ENCODE peak calls at places on chromosome 10, in four cellular contexts. D is K562, Y is GM12878, I is HepG2. T is an unnamed sample.
A peak's percentile ranks its signal among the peaks of the same experiment; 100 is the strongest.

GRCh38 chr10:20935926-20936325 is 38.8 kb upstream of the NEBL start:
- DNase-seq in D (no peak), I (no peak), Y (no peak), T (no peak)

GRCh38 chr10:102732661-102733060 is 11.1 kb upstream of the WBP1L start:
- DNase-seq in Y (no peak), D (no peak), I (no peak), T (no peak)

GRCh38 chr10:7445474-7446135 is 34.8 kb upstream of the SFMBT2 start:
- DNase-seq in I (no peak), D (no peak), Y (no peak), T (no peak)

GRCh38 chr10:127797339-127797738 is 60.4 kb downstream of the FOXI2 start:
- DNase-seq in D (no peak), Y (no peak), I (peak; percentile 8), T (no peak)

GRCh38 chr10:6144609-6145413 is 56.0 kb downstream of the RBM17 start:
- DNase-seq in D (peak; percentile 85), I (peak; percentile 25), Y (no peak), T (peak; percentile 75)

GRCh38 chr10:32050145-32050544 is 6.1 kb downstream of the KIF5B start:
- DNase-seq in I (no peak), Y (no peak), D (no peak), T (no peak)

GRCh38 chr10:131667561-131667960 is 233.2 kb upstream of the PPP2R2D start:
- DNase-seq in Y (no peak), D (no peak), I (no peak), T (no peak)

GRCh38 chr10:130160775-130161174 is 24.6 kb downstream of the GLRX3 start:
- DNase-seq in Y (no peak), D (no peak), I (no peak), T (no peak)

GRCh38 chr10:133357293-133358151 is at the start of gene FUOM:
- DNase-seq in Y (no peak), D (peak; percentile 85), I (peak; percentile 79), T (peak; percentile 82)

GRCh38 chr10:32961892-32962369 is 3.9 kb upstream of the ITGB1 start:
- DNase-seq in D (no peak), Y (no peak), I (peak; percentile 57), T (no peak)

GRCh38 chr10:84097787-84098353 is 41.4 kb upstream of the GHITM start:
- DNase-seq in I (no peak), D (no peak), Y (no peak), T (no peak)
- TF ChIP-seq ATF2 in I (no peak), D (no peak), Y (no peak), T (no peak)

DNA sequence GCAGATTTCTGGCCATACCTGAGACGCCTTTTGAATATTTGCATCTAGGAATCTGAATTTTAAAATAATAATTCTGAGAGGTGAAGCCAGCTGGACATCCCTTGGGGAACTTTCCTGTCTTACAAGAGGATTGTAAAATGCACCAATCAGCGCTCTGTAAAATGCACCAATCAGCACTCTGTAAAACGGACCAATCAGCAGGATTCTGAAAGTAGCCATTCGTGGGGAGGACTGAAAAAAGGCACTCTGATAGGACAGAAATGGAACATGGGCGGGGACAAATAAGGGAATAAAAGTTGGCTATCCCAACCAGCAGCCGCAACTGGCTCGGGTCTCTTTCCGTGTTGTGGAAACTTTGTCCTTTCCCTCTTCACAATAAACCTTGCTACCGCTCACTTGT is 9.9 kb downstream of the PPIF start:
- DNase-seq in Y (no peak), D (no peak), I (no peak), T (no peak)
- TF ChIP-seq NR2C2 in Y (no peak), D (no peak), I (no peak), T (no peak)

DNA sequence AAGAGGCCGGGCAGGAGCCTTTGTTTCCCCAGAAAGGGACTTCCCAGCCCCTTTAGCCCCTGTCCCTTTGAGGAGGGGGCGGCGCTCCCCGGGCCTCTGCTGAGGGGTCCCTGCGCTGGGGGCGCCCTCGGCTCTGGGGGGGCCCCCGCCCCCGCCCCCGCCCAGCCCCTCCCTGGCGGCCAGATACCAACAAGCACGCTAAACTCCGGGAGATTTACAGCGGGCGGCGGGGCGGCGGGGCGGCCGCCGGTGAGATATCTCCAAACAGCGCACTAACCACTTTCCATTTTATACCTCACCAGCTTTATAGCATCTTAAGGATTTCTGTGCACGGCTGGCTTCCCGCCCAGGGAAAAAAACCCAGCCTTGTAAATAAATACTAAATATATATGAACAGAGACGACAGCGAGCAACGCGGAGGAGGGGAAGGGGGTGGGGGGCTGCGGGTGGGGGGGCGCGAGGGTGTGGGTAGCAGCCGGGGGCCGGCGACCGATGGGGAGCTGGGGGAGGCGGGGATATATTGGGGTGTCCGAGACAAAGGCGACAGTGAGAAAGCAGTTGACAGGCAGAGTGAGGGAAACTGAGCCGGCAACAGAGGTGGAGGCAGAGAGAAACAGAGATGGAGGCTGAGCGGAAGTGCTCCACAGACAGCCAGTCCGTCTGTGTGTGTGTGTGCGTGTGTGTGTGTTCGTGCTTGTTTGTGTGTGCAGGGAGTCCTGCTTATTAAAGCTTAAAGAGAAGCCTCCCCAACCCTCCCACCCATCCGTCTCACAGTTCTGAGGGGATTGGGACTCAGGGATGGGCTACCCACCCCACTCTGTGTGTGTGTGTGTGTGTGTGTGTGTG is 85.8 kb downstream of the HIF1AN start:
- DNase-seq in I (no peak), Y (no peak), D (no peak), T (no peak)
- TF ChIP-seq ATF2 in I (no peak), Y (no peak), D (no peak), T (no peak)

GRCh38 chr10:60446855-60447254 is 57.2 kb upstream of the ANK3 start:
- DNase-seq in I (no peak), D (no peak), Y (no peak), T (no peak)
- TF ChIP-seq NR2C2 in I (no peak), D (no peak), Y (no peak), T (no peak)

GRCh38 chr10:122852261-122852660 is 6.6 kb upstream of the CUZD1 start:
- DNase-seq in D (no peak), I (no peak), Y (no peak), T (no peak)

GRCh38 chr10:122849090-122849489 is 3.4 kb upstream of the CUZD1 start:
- DNase-seq in D (no peak), Y (no peak), I (no peak), T (no peak)

GRCh38 chr10:122849900-122850605 is 4.4 kb upstream of the CUZD1 start:
- DNase-seq in I (no peak), Y (no peak), D (no peak), T (no peak)

GRCh38 chr10:122853665-122854313 is 8.1 kb upstream of the CUZD1 start:
- DNase-seq in I (no peak), D (no peak), Y (no peak), T (no peak)

GRCh38 chr10:122850705-122851640 is 5.3 kb upstream of the CUZD1 start:
- DNase-seq in D (no peak), Y (no peak), I (no peak), T (no peak)
- TF ChIP-seq ATF2 in D (no peak), Y (no peak), I (no peak), T (no peak)

T was measured in WTC11.